ENCODE peak calls at places on chromosomes 6 and 20, in seven cellular contexts. E, V, Q, C, A, N and U are unnamed samples. For H3K36me3, the result is how much of the 10 kb centered on the place peaks cover.

GRCh38 chr6:142883011-142883410 is 62.0 kb downstream of the HIVEP2 start:
- DNase-seq in C (no peak), Q (no peak), E (peak), A (no peak), N (no peak), V (no peak), U (no peak)

GRCh38 chr20:17504898-17505663 is 26.1 kb downstream of the BFSP1 start:
- DNase-seq in V (peak), E (peak), N (peak), A (peak), Q (peak), C (peak), U (peak)

GRCh38 chr20:50100552-50100951 is 12.4 kb downstream of the UBE2V1 start:
- DNase-seq in N (no peak), E (no peak), V (no peak), A (no peak), Q (no peak), C (no peak), U (no peak)

GRCh38 chr6:77292564-77293546 is 170.4 kb downstream of the HTR1B start:
- DNase-seq in E (peak), V (no peak), C (no peak), Q (no peak), N (peak), A (no peak), U (no peak)

GRCh38 chr20:64083380-64084208 is 604 bp downstream of the LKAAEAR1 start:
- DNase-seq in Q (peak), C (peak), E (peak), A (no peak), V (peak), N (peak), U (peak)

GRCh38 chr6:56671651-56672461 is 29.2 kb upstream of the DST start:
- DNase-seq in N (peak), A (no peak), Q (peak), V (no peak), E (no peak), C (no peak), U (peak)

GRCh38 chr6:37137201-37137880 is 32.6 kb upstream of the PIM1 start:
- DNase-seq in C (peak), Q (peak), V (no peak), A (no peak), E (peak), N (peak), U (peak)

GRCh38 chr6:161152904-161153662 is 120.8 kb downstream of the AGPAT4 start:
- DNase-seq in V (no peak), C (no peak), N (no peak), Q (no peak), E (no peak), A (no peak), U (no peak)

GRCh38 chr6:125586074-125586473 is 163.4 kb upstream of the HEY2 start:
- DNase-seq in E (peak), C (no peak), Q (no peak), V (no peak), N (peak), A (no peak), U (no peak)

GRCh38 chr6:46867411-46867810 is 54.3 kb downstream of the ADGRF5 start:
- DNase-seq in C (no peak), E (no peak), V (no peak), Q (no peak), N (no peak), A (no peak), U (no peak)

GRCh38 chr20:37955511-37955910 is 52.6 kb downstream of the VSTM2L start:
- DNase-seq in C (no peak), N (no peak), E (no peak), A (no peak), Q (no peak), V (no peak), U (no peak)

GRCh38 chr6:129494586-129494985 is 215.4 kb downstream of the ARHGAP18 start:
- DNase-seq in A (no peak), C (no peak), N (no peak), Q (no peak), E (no peak), V (no peak), U (no peak)

GRCh38 chr20:47205577-47206123 is 150.8 kb downstream of the ZMYND8 start:
- DNase-seq in A (peak), Q (no peak), V (peak), E (peak), C (no peak), N (peak), U (peak)

GRCh38 chr20:47687095-47687987 is 97.9 kb downstream of the SULF2 start:
- DNase-seq in V (no peak), N (no peak), Q (no peak), E (no peak), A (no peak), C (no peak), U (no peak)

GRCh38 chr6:34917626-34918285 is 28.7 kb downstream of the ANKS1A start:
- DNase-seq in V (no peak), E (no peak), C (no peak), N (no peak), A (no peak), Q (no peak), U (no peak)

GRCh38 chr6:77926198-77926752 is 273.4 kb downstream of the MEI4 start:
- DNase-seq in E (no peak), V (no peak), A (no peak), N (peak), C (no peak), Q (no peak), U (no peak)

GRCh38 chr6:111874030-111874425 is 776 bp upstream of the FYN start:
- DNase-seq in N (peak), V (no peak), E (peak), A (no peak), Q (no peak), C (no peak), U (peak)

GRCh38 chr6:35025241-35026188 is 115.6 kb downstream of the TCP11 start:
- DNase-seq in C (no peak), A (no peak), V (no peak), Q (no peak), E (no peak), N (peak), U (no peak)

GRCh38 chr6:153048631-153049030 is 46.1 kb upstream of the MTRF1L start:
- DNase-seq in E (no peak), Q (no peak), C (no peak), V (no peak), A (no peak), N (no peak), U (no peak)

GRCh38 chr6:138107752-138108592 is 753 bp upstream of the PERP start:
- DNase-seq in E (no peak), C (peak), Q (no peak), V (peak), A (no peak), N (no peak), U (no peak)

GRCh38 chr6:31945154-31945506 is 765 bp upstream of the CFB start:
- DNase-seq in A (no peak), Q (no peak), E (no peak), N (no peak), C (no peak), V (no peak), U (no peak)

GRCh38 chr20:20037960-20038359 is 14.3 kb downstream of the CRNKL1 start:
- DNase-seq in C (no peak), Q (no peak), E (peak), V (no peak), A (no peak), N (peak), U (peak)

GRCh38 chr6:163790296-163790840 is 375.9 kb downstream of the QKI start:
- DNase-seq in E (peak), N (no peak), A (no peak), C (no peak), Q (no peak), V (no peak), U (no peak)

GRCh38 chr6:112879920-112880413 is 532.8 kb downstream of the RFPL4B start:
- DNase-seq in N (no peak), Q (no peak), E (no peak), A (no peak), C (no peak), V (peak), U (no peak)

GRCh38 chr6:169158182-169158573 is 95.5 kb downstream of the THBS2 start:
- DNase-seq in Q (peak), N (peak), C (peak), V (peak), A (no peak), E (peak), U (no peak)

DNA sequence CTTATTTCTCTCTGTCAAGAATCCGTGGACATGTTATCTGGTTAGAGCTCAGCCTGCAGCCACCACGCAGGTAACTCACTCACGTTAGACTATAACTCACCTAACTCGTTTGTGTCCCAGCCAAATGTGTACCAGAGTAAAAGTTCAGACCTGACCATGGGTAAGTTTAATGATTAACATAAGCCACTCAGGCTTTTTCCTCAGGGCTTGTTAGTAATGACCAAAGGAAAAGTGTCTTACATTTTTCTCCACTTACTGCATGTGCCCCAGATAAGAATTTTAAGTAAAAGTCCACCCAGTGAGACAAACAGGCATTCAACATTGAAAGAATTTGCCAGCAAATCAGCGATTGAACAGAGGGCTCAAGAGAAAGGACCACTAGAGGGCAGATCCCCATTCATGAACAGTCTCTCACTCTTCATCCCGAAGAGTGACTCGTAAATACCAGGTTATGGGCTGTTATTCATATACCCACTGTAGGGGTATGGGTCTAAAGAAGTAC is at the start of gene PKHD1:
- DNase-seq in V (no peak), Q (no peak), A (no peak), E (peak), C (no peak), N (peak), U (peak)
- TF ChIP-seq CTCF in V (peak), Q (no peak), A (peak), E (peak), C (no peak), N (peak), U (peak)

GRCh38 chr20:32149566-32150170 is 40.2 kb downstream of the TM9SF4 start:
- DNase-seq in E (peak), Q (no peak), A (no peak), V (no peak), N (no peak), C (no peak), U (no peak)
- H3K36me3 ChIP-seq in E (half or more), Q (under half), A (under half), V (half or more), N (under half), C (under half), U (half or more)

DNA sequence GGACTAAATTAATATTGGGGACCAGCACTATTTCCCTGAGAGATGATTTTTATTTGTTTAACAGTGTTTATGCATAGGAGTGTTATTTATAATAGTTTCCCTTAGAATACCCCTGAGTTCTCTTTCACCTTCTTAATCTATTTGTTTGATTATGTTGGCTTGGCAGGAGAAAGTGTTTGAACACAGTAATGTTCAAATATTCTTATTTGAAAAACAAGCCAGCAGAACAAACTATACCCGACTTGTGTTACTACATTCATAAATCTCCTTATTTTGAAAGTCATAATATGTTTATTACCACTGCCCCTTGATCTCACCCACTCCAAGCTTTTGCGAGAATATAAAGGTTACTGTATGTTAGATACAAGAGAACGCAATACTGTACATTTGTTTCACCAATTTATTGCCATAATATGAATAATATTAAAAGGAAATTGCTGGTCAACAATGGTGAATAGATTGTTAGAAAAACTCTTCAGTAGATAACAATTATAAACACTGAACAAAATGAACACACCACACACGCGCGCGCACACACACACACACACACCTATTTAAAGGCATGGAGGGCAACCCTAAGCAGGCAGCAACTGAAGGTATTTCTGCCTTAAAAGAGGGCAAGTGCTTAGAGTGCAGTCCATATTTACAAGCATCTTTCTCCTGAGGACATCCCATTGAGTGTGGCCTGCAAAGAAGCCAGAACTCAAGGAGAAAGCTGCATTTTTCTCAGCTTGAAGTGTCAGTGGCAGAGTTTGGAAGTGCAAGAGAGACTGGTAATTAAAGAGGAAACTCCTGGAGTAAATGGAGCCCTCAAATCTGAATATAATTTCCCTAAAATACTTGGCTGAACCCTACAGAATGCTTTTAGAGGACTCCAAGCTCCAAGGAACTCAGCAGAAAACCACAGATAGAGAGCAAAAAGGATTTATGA is 279.4 kb upstream of the MAN1A1 start:
- DNase-seq in A (no peak), E (no peak), N (no peak), Q (no peak), C (no peak), V (no peak), U (no peak)
- TF ChIP-seq CTCF in A (no peak), E (no peak), N (no peak), Q (no peak), C (no peak), V (no peak), U (no peak)

GRCh38 chr20:34293589-34293988 is 9.6 kb downstream of the AHCY start:
- DNase-seq in A (no peak), N (peak), E (no peak), Q (no peak), C (no peak), V (no peak), U (no peak)
- H3K36me3 ChIP-seq in A (under half), N (under half), E (half or more), Q (under half), C (under half), V (under half), U (half or more)